ENCODE peak calls at places on chromosomes 16 and 17, in seven cellular contexts. T is MM.1S, G is neural progenitor cell, V is adrenal gland, W is endothelial cell of umbilical vein, M is IMR-90, Q is GM23338. A is an unnamed sample.

GRCh38 chr17:79779661-79780365 is 1.9 kb downstream of the CBX2 start:
- DNase-seq in T (no peak), G (no peak), W (no peak), Q (no peak), V (no peak), M (no peak), A (no peak)

GRCh38 chr17:67276075-67276474 is 31.1 kb upstream of the HELZ start:
- DNase-seq in G (peak), Q (peak), W (peak), V (no peak), T (no peak), M (no peak), A (no peak)

GRCh38 chr16:70720431-70721201 is 34.8 kb upstream of the MTSS2 start:
- DNase-seq in W (no peak), M (no peak), T (no peak), V (no peak), G (no peak), Q (no peak), A (no peak)

GRCh38 chr17:68288375-68288774 is 2.6 kb downstream of the SLC16A6 start:
- DNase-seq in W (no peak), M (no peak), G (no peak), V (peak), T (no peak), Q (no peak), A (no peak)

GRCh38 chr16:47053895-47054294 is 80.4 kb upstream of the DNAJA2 start:
- DNase-seq in T (no peak), V (no peak), W (no peak), Q (no peak), M (no peak), G (no peak), A (no peak)

GRCh38 chr17:76957600-76958464 is 89.6 kb downstream of the MGAT5B start:
- DNase-seq in V (no peak), M (peak), Q (peak), G (peak), T (no peak), W (no peak), A (peak)

GRCh38 chr17:42980766-42981397 is 517 bp downstream of the RUNDC1 start:
- DNase-seq in T (peak), M (peak), V (peak), G (peak), W (peak), Q (peak), A (peak)

GRCh38 chr17:81020767-81021497 is 14.0 kb upstream of the BAIAP2 start:
- DNase-seq in M (peak), Q (no peak), T (no peak), G (no peak), V (peak), W (no peak), A (peak)

GRCh38 chr16:86338403-86339115 is 171.8 kb upstream of the FOXF1 start:
- DNase-seq in W (no peak), T (no peak), M (no peak), V (no peak), G (no peak), Q (no peak), A (no peak)

GRCh38 chr16:90009172-90009899 is 9.9 kb downstream of the DBNDD1 start:
- DNase-seq in W (no peak), T (no peak), V (no peak), M (no peak), Q (no peak), G (no peak), A (no peak)

GRCh38 chr16:82874672-82875071 is 247.9 kb downstream of the CDH13 start:
- DNase-seq in Q (peak), G (no peak), T (no peak), M (no peak), W (no peak), V (no peak), A (no peak)

DNA sequence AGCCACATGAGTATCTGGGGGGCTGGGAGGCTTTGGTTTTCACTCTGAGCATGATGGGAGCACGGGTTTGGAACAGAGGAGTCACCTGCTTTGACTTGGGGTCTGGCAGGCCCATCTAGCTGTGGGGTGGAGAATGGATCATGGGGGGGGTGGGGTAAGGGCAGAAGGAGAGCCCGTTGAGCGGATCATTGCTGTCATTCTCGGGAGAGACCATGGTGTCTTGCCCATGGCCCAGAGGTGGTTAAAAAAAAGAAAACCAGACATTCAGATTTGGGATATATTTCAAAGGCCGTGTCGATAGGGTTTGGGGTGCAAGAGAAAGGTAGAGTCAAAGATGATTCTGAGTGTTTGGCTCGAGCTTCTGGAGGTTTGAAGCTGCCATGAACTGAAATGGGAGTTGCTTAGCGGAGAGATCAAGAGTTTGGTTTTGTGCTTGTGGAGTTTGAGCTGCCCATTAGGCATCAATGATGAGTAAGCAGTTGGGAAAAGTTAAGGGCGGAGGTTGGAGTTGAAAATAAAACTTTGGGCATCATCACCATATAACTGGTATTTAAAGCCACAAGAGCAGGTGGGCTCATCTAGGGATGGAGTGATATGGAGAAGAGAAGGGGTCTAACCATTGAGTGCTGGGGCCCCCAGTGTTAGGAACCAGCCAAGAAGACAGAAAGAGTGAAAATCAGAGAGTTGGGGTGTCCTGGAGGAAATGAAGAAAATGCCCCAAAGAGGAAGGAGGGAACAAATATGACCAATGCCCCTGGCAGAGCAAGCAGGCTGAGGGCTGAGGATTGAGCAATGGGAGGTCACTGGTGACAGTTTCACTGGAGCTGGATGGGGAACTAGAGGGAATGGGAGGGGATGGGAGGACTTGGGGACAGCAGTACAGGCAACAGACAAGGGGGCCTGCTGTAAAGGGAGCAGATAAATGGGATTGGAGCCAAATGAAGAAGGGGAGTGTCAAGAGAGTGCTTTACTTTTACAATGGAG is 1.9 kb downstream of the NOD2 start:
- DNase-seq in V (peak), Q (no peak), T (no peak), M (no peak), W (no peak), G (no peak), A (no peak)
- H3K4me3 ChIP-seq in V (no peak), Q (no peak), T (no peak), M (no peak), W (no peak), G (no peak), A (no peak)

GRCh38 chr16:58548378-58548777 is 33.1 kb downstream of the SETD6 start:
- DNase-seq in V (no peak), W (no peak), G (no peak), T (no peak), Q (no peak), M (no peak), A (no peak)
- TF ChIP-seq CTCF in V (no peak), W (no peak), G (no peak), T (no peak), Q (no peak), M (no peak), A (no peak)

GRCh38 chr16:49456763-49457162 is 83.2 kb downstream of the C16orf78 start:
- DNase-seq in M (no peak), G (no peak), W (no peak), V (no peak), T (no peak), Q (no peak), A (no peak)

GRCh38 chr16:49458221-49458620 is 84.6 kb downstream of the C16orf78 start:
- DNase-seq in Q (no peak), M (no peak), V (no peak), W (no peak), T (no peak), G (no peak), A (no peak)

GRCh38 chr16:49455991-49456745 is 82.6 kb downstream of the C16orf78 start:
- DNase-seq in Q (no peak), G (no peak), W (no peak), V (no peak), T (no peak), M (no peak), A (no peak)

GRCh38 chr16:49458656-49459445 is 85.2 kb downstream of the C16orf78 start:
- DNase-seq in G (no peak), T (no peak), Q (no peak), M (no peak), V (no peak), W (no peak), A (no peak)

GRCh38 chr16:49457196-49457595 is 83.6 kb downstream of the C16orf78 start:
- DNase-seq in M (no peak), T (no peak), G (no peak), V (no peak), Q (no peak), W (no peak), A (no peak)
- H3K4me3 ChIP-seq in M (no peak), T (no peak), G (no peak), V (no peak), Q (no peak), W (no peak), A (no peak)

DNA sequence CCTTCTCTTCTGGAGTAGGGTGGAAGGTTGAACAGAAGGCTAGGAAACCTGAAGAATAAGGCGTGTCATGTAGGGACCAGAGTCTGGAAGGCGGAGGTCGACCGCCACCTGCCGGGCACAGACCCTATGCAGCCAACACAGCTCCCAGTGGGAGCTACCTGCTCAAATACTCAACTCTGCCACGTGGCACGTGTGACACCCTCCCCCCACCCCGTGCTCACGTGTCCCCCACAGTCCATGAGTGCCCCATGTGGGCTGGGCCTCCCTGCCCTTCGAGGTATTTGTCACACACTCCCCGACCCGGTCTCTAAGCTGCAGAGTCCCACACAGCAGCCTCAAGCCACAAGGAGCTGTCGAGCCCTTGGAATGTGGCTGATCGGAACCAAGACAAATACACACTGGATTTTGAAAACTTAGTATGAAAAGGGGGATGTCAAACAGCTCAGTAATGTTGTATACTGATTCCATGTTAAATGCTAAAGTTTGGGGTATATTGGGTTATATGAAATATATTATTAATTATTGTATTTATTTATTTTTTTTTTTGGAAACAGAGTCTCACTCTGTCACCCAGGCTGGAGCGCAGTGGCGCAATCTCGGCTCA is 11.7 kb downstream of the HID1 start:
- DNase-seq in W (no peak), V (peak), Q (peak), T (peak), G (peak), M (peak), A (peak)
- TF ChIP-seq CTCF in W (no peak), V (peak), Q (peak), T (peak), G (peak), M (peak), A (no peak)

DNA sequence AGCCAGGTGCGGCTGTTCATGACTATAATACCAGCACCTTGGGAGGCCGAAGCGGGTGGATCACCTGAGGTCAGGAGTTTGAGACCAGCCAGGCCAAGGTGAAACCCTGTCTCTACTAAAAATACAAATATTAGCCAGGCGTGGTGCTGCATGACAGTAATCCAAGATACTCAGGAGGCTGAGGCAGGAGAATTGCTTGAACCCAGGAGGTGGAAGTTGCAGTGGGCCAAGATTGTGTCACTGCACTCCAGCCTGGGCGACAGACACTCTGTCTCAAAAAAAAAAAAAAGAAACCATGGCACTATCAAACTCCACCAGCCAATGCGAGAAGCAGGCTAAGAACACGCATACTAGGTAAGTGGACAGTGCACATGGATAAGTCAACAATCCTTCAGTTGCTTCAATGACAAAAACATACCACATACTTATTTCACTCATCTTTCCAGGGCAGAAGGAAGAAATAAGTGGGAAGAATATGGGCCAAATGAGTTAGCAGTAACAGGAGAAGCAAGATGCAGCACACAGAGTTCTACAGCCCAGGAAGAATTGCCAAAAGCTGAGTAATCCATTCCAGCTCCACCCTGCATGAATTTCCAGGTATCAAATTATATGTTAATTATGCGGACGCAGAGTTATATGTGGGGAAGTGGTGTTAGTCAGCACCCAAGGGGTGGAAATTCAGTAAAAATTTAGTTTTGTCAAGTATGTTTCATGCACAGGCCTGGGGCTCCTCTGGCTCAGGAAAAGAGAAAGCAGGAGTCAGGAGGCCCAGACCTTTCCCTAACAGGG is 58.5 kb downstream of the ZFHX3 start:
- DNase-seq in W (peak), Q (no peak), V (peak), G (no peak), M (peak), T (no peak), A (peak)
- H3K4me3 ChIP-seq in W (no peak), Q (no peak), V (no peak), G (no peak), M (peak), T (no peak), A (peak)

GRCh38 chr17:2070241-2071023 is 15.5 kb downstream of the HIC1 start:
- DNase-seq in M (no peak), Q (peak), W (no peak), G (no peak), V (no peak), T (no peak), A (no peak)
- TF ChIP-seq CTCF in M (no peak), Q (peak), W (no peak), G (no peak), V (no peak), T (no peak), A (no peak)

DNA sequence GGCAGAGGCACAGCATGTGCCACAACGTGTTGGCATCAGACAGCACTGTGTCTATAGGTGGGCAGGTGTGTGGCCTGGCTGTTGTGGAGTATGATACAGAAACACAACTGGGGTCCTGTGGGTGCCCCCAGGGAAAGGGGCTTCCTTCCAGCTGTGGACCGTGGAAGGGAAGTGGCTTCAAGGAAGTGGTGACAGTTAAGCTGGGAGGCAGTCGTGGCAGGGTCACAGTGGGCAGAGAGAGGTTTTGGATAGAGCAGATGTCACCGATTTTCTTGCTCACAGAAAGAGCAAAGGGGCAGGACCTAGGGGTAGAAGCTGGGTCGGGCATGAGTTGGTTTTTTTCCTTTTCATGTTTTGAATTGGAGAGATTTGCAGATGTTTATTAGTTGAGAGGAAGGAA is 11.2 kb upstream of the ORAI3 start:
- DNase-seq in G (no peak), M (no peak), W (no peak), Q (no peak), V (no peak), T (no peak), A (no peak)
- H3K4me3 ChIP-seq in G (no peak), M (no peak), W (no peak), Q (no peak), V (no peak), T (no peak), A (no peak)

GRCh38 chr17:64466019-64466735 is 17.3 kb downstream of the MILR1 start:
- DNase-seq in M (no peak), T (no peak), W (no peak), G (peak), V (no peak), Q (peak), A (no peak)
- TF ChIP-seq CTCF in M (no peak), T (no peak), W (no peak), G (no peak), V (no peak), Q (peak), A (no peak)

DNA sequence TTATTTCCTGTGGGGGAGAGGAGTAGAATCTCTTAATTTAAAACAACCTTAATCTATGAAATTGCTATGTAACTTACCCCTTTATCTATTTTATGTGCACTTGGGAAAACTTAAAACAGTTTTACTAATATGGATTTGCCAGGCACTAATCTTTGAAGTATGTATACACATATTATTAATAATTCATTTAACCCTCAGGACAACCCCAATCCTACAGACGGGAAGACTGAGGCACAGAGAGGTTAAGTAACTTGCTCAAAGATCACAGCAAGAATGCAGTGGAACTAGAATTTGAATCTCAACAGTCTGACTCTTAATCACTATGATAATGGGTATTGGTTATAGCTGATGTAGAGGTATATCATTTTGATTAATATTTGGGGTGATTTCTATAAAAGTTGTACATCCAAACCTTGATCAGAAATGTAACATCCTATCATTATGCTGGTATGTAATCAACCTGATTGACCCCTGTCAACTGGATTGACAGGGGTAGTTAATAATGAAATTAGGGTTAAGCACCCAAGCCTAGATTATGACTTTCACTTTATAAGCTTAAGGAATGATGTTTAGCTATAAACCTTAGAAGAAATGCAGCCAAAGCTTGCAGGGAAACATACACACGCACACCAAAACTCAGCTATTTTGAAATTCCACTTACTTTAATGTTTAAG is 1.6 kb downstream of the MYO1D start:
- DNase-seq in Q (no peak), G (no peak), T (no peak), W (no peak), M (no peak), V (no peak), A (no peak)
- H3K4me3 ChIP-seq in Q (peak), G (peak), T (peak), W (peak), M (no peak), V (no peak), A (peak)

A was measured in fibroblast of mammary gland.